ENCODE peak calls at places on chromosome 1, in seven cellular contexts. G is neuronal stem cell, M is choroid plexus epithelial cell, B is lung, Z is thoracic aorta, Q is cardiac fibroblast, I is mammary epithelial cell. R is an unnamed sample.

GRCh38 chr1:228405979-228406265 is 713 bp downstream of the TRIM11 start:
- DNase-seq in G (no peak), M (peak; percentile 31), B (no peak), Z (no peak), Q (peak; percentile 23), I (no peak), R (no peak)

GRCh38 chr1:210289248-210289647 is 39.5 kb upstream of the HHAT start:
- DNase-seq in G (no peak), M (no peak), B (no peak), Z (no peak), Q (no peak), I (no peak), R (no peak)

GRCh38 chr1:21927531-21928237 is 9.4 kb downstream of the HSPG2 start:
- DNase-seq in G (no peak), M (no peak), B (no peak), Z (no peak), Q (peak; percentile 60), I (no peak), R (no peak)

GRCh38 chr1:53435151-53435550 is 24.0 kb upstream of the DMRTB1 start:
- DNase-seq in G (no peak), M (no peak), B (no peak), Z (no peak), Q (no peak), I (no peak), R (no peak)

GRCh38 chr1:25795955-25796806 is 3.8 kb upstream of the SELENON start:
- DNase-seq in G (no peak), M (no peak), B (peak; percentile 60), Z (no peak), Q (no peak), I (peak; percentile 36), R (no peak)

GRCh38 chr1:220810179-220810653 is 23.5 kb downstream of the MTARC1 start:
- DNase-seq in G (peak; percentile 79), M (peak; percentile 89), B (peak; percentile 60), Z (peak; percentile 57), Q (peak; percentile 85), I (no peak), R (no peak)

GRCh38 chr1:245751111-245751510 is 596.3 kb downstream of the KIF26B start:
- DNase-seq in G (no peak), M (peak; percentile 96), B (no peak), Z (no peak), Q (peak; percentile 39), I (no peak), R (no peak)

GRCh38 chr1:69376408-69376807 is 191.3 kb upstream of the LRRC7 start:
- DNase-seq in G (no peak), M (no peak), B (no peak), Z (no peak), Q (no peak), I (no peak), R (no peak)

GRCh38 chr1:57908471-57908870 is 484.6 kb upstream of the DAB1 start:
- DNase-seq in G (peak; percentile 23), M (no peak), B (no peak), Z (no peak), Q (no peak), I (no peak), R (no peak)

GRCh38 chr1:117339866-117340357 is 27.3 kb upstream of the MAN1A2 start:
- DNase-seq in G (no peak), M (peak; percentile 81), B (no peak), Z (no peak), Q (peak; percentile 59), I (peak; percentile 18), R (no peak)

GRCh38 chr1:53740621-53741105 is 1.7 kb upstream of the GLIS1 start:
- DNase-seq in G (no peak), M (peak; percentile 92), B (no peak), Z (no peak), Q (peak; percentile 86), I (no peak), R (no peak)

GRCh38 chr1:230867119-230867902 is 1.0 kb downstream of the C1orf198 start:
- DNase-seq in G (no peak), M (peak; percentile 27), B (no peak), Z (no peak), Q (peak; percentile 47), I (peak; percentile 6), R (no peak)

GRCh38 chr1:45327644-45328515 is 1.2 kb downstream of the HPDL start:
- DNase-seq in G (no peak), M (no peak), B (no peak), Z (no peak), Q (no peak), I (no peak), R (no peak)

GRCh38 chr1:85200367-85200869 is 398 bp downstream of the SYDE2 start:
- DNase-seq in G (peak; percentile 36), M (no peak), B (no peak), Z (no peak), Q (peak; percentile 6), I (peak; percentile 36), R (no peak)

GRCh38 chr1:50978144-50978851 is 8.3 kb downstream of the CDKN2C start:
- DNase-seq in G (no peak), M (no peak), B (peak; percentile 41), Z (no peak), Q (peak; percentile 68), I (peak; percentile 54), R (no peak)

GRCh38 chr1:50979964-50980363 is 9.9 kb downstream of the CDKN2C start:
- DNase-seq in G (no peak), M (no peak), B (no peak), Z (no peak), Q (no peak), I (no peak), R (no peak)

GRCh38 chr1:50981741-50982140 is 11.7 kb downstream of the CDKN2C start:
- DNase-seq in G (no peak), M (no peak), B (no peak), Z (no peak), Q (peak; percentile 37), I (no peak), R (no peak)

GRCh38 chr1:50978852-50979781 is 9.1 kb downstream of the CDKN2C start:
- DNase-seq in G (no peak), M (no peak), B (no peak), Z (no peak), Q (peak; percentile 58), I (no peak), R (no peak)

GRCh38 chr1:50980505-50980904 is 10.5 kb downstream of the CDKN2C start:
- DNase-seq in G (no peak), M (no peak), B (no peak), Z (no peak), Q (no peak), I (no peak), R (no peak)
- H3K4me3 ChIP-seq in G (no peak overlapping the region), M (no peak overlapping the region), B (no peak overlapping the region), Z (no peak overlapping the region), Q (no peak overlapping the region), I (no peak overlapping the region), R (no peak overlapping the region)

GRCh38 chr1:27496604-27497155 is 6.7 kb upstream of the WASF2 start:
- DNase-seq in G (no peak), M (peak; percentile 52), B (no peak), Z (no peak), Q (peak; percentile 58), I (no peak), R (peak; percentile 78)
- H3K4me3 ChIP-seq in G (no peak overlapping the region), M (peak overlapping the region; percentile 17), B (no peak overlapping the region), Z (peak overlapping the region; percentile 57), Q (peak overlapping the region; percentile 7), I (no peak overlapping the region), R (no peak overlapping the region)

GRCh38 chr1:39488801-39489566 is 2.5 kb upstream of the BMP8A start:
- DNase-seq in G (no peak), M (no peak), B (no peak), Z (no peak), Q (no peak), I (no peak), R (no peak)

GRCh38 chr1:39490596-39491145 is 765 bp upstream of the BMP8A start:
- DNase-seq in G (no peak), M (no peak), B (no peak), Z (no peak), Q (no peak), I (peak; percentile 19), R (no peak)

GRCh38 chr1:39488012-39488545 is 3.4 kb upstream of the BMP8A start:
- DNase-seq in G (no peak), M (no peak), B (no peak), Z (no peak), Q (no peak), I (no peak), R (no peak)

GRCh38 chr1:39489567-39490239 is 1.7 kb upstream of the BMP8A start:
- DNase-seq in G (no peak), M (no peak), B (no peak), Z (no peak), Q (no peak), I (peak; percentile 5), R (no peak)

GRCh38 chr1:39491146-39491921 is at the start of gene BMP8A:
- DNase-seq in G (peak; percentile 51), M (peak; percentile 38), B (peak; percentile 40), Z (no peak), Q (no peak), I (peak; percentile 51), R (no peak)
- H3K4me3 ChIP-seq in G (peak within 1 kb of the TSS; percentile 79), M (peak within 1 kb of the TSS; percentile 42), B (peak within 1 kb of the TSS; percentile 28), Z (peak within 1 kb of the TSS; percentile 75), Q (peak within 1 kb of the TSS; percentile 48), I (peak within 1 kb of the TSS; percentile 28), R (peak within 1 kb of the TSS; percentile 57)

GRCh38 chr1:170664283-170664827 is 424 bp downstream of the PRRX1 start:
- DNase-seq in G (no peak), M (no peak), B (no peak), Z (no peak), Q (peak; percentile 45), I (peak; percentile 19), R (no peak)

GRCh38 chr1:170665625-170666024 is 1.7 kb downstream of the PRRX1 start:
- DNase-seq in G (no peak), M (no peak), B (no peak), Z (no peak), Q (peak; percentile 58), I (no peak), R (no peak)

GRCh38 chr1:170663441-170664282 is at the start of gene PRRX1:
- DNase-seq in G (no peak), M (no peak), B (no peak), Z (no peak), Q (peak; percentile 61), I (no peak), R (no peak)

GRCh38 chr1:170666661-170667060 is 2.7 kb downstream of the PRRX1 start:
- DNase-seq in G (no peak), M (no peak), B (no peak), Z (no peak), Q (no peak), I (no peak), R (no peak)

GRCh38 chr1:170664828-170665617 is 1.1 kb downstream of the PRRX1 start:
- DNase-seq in G (no peak), M (no peak), B (no peak), Z (no peak), Q (peak; percentile 69), I (peak; percentile 20), R (no peak)
- H3K4me3 ChIP-seq in G (peak overlapping the region; percentile 74), M (peak overlapping the region; percentile 60), B (peak overlapping the region; percentile 25), Z (peak overlapping the region; percentile 96), Q (peak overlapping the region; percentile 89), I (peak overlapping the region; percentile 53), R (peak overlapping the region; percentile 37)

R was measured in iPS DF 6.9.